ENCODE peak calls at places on chromosome 13, in five cellular contexts. One of them, this sample, is unnamed.

GRCh38 chr13:40568672-40569350 is 97.6 kb downstream of the FOXO1 start:
- DNase-seq in endodermal cell: no peak
- DNase-seq in CD8-positive, alpha-beta T cell: no peak
- DNase-seq in adrenal gland: no peak
- DNase-seq in uterus: no peak
- DNase-seq in this sample: no peak

GRCh38 chr13:94558721-94559120 is 37.2 kb downstream of the TGDS start:
- DNase-seq in endodermal cell: no peak
- DNase-seq in CD8-positive, alpha-beta T cell: no peak
- DNase-seq in adrenal gland: no peak
- DNase-seq in uterus: no peak
- DNase-seq in this sample: no peak

GRCh38 chr13:40288259-40288658 is 378.2 kb downstream of the FOXO1 start:
- DNase-seq in endodermal cell: no peak
- DNase-seq in CD8-positive, alpha-beta T cell: no peak
- DNase-seq in adrenal gland: no peak
- DNase-seq in uterus: no peak
- DNase-seq in this sample: no peak

GRCh38 chr13:109336730-109337129 is 449.7 kb downstream of the IRS2 start:
- DNase-seq in endodermal cell: no peak
- DNase-seq in CD8-positive, alpha-beta T cell: no peak
- DNase-seq in adrenal gland: no peak
- DNase-seq in uterus: no peak
- DNase-seq in this sample: no peak

GRCh38 chr13:113765241-113765910 is 6.3 kb downstream of the TMEM255B start:
- DNase-seq in endodermal cell: peak; percentile 41
- DNase-seq in CD8-positive, alpha-beta T cell: no peak
- DNase-seq in adrenal gland: no peak
- DNase-seq in uterus: no peak
- DNase-seq in this sample: no peak

GRCh38 chr13:111281751-111282311 is 38.6 kb upstream of the TEX29 start:
- DNase-seq in endodermal cell: no peak
- DNase-seq in CD8-positive, alpha-beta T cell: no peak
- DNase-seq in adrenal gland: no peak
- DNase-seq in uterus: no peak
- DNase-seq in this sample: no peak

GRCh38 chr13:33740134-33740538 is 77.8 kb upstream of the RFC3 start:
- DNase-seq in endodermal cell: no peak
- DNase-seq in CD8-positive, alpha-beta T cell: no peak
- DNase-seq in adrenal gland: no peak
- DNase-seq in uterus: no peak
- DNase-seq in this sample: no peak

GRCh38 chr13:97067342-97067895 is 73.1 kb upstream of the OXGR1 start:
- DNase-seq in endodermal cell: no peak
- DNase-seq in CD8-positive, alpha-beta T cell: no peak
- DNase-seq in adrenal gland: no peak
- DNase-seq in uterus: no peak
- DNase-seq in this sample: no peak

GRCh38 chr13:73936001-73936400 is 198.2 kb downstream of the KLF12 start:
- DNase-seq in endodermal cell: no peak
- DNase-seq in CD8-positive, alpha-beta T cell: no peak
- DNase-seq in adrenal gland: no peak
- DNase-seq in uterus: no peak
- DNase-seq in this sample: no peak

GRCh38 chr13:74258951-74259350 is 124.7 kb upstream of the KLF12 start:
- DNase-seq in endodermal cell: no peak
- DNase-seq in CD8-positive, alpha-beta T cell: no peak
- DNase-seq in adrenal gland: no peak
- DNase-seq in uterus: no peak
- DNase-seq in this sample: peak; percentile 9

GRCh38 chr13:23069571-23069970 is 111.2 kb upstream of the SGCG start:
- DNase-seq in endodermal cell: no peak
- DNase-seq in CD8-positive, alpha-beta T cell: no peak
- DNase-seq in adrenal gland: no peak
- DNase-seq in uterus: no peak
- DNase-seq in this sample: no peak

GRCh38 chr13:110006304-110006703 is 219.9 kb upstream of the IRS2 start:
- DNase-seq in endodermal cell: no peak
- DNase-seq in CD8-positive, alpha-beta T cell: no peak
- DNase-seq in adrenal gland: peak; percentile 20
- DNase-seq in uterus: peak; percentile 35
- DNase-seq in this sample: no peak

GRCh38 chr13:97855570-97855970 is 97.9 kb upstream of the IPO5 start:
- DNase-seq in endodermal cell: peak; percentile 65
- DNase-seq in CD8-positive, alpha-beta T cell: no peak
- DNase-seq in adrenal gland: peak; percentile 47
- DNase-seq in uterus: peak; percentile 36
- DNase-seq in this sample: peak; percentile 69

GRCh38 chr13:110819203-110820014 is 95.5 kb downstream of the ANKRD10 start:
- DNase-seq in endodermal cell: peak; percentile 96
- DNase-seq in CD8-positive, alpha-beta T cell: peak; percentile 67
- DNase-seq in adrenal gland: peak; percentile 83
- DNase-seq in uterus: peak; percentile 72
- DNase-seq in this sample: peak; percentile 90

GRCh38 chr13:65378484-65378883 is 1851.7 kb downstream of the PCDH9 start:
- DNase-seq in endodermal cell: no peak
- DNase-seq in CD8-positive, alpha-beta T cell: no peak
- DNase-seq in adrenal gland: no peak
- DNase-seq in uterus: no peak
- DNase-seq in this sample: no peak

GRCh38 chr13:42720858-42721219 is 60.5 kb upstream of the FAM216B start:
- DNase-seq in endodermal cell: no peak
- DNase-seq in CD8-positive, alpha-beta T cell: no peak
- DNase-seq in adrenal gland: no peak
- DNase-seq in uterus: no peak
- DNase-seq in this sample: no peak

GRCh38 chr13:104389722-104390121 is 1323.5 kb upstream of the SLC10A2 start:
- DNase-seq in endodermal cell: no peak
- DNase-seq in CD8-positive, alpha-beta T cell: no peak
- DNase-seq in adrenal gland: no peak
- DNase-seq in uterus: no peak
- DNase-seq in this sample: no peak

GRCh38 chr13:94595006-94595942 is 678 bp downstream of the TGDS start:
- DNase-seq in endodermal cell: peak; percentile 72
- DNase-seq in CD8-positive, alpha-beta T cell: peak; percentile 7
- DNase-seq in adrenal gland: peak; percentile 21
- DNase-seq in uterus: no peak
- DNase-seq in this sample: peak; percentile 43

DNA sequence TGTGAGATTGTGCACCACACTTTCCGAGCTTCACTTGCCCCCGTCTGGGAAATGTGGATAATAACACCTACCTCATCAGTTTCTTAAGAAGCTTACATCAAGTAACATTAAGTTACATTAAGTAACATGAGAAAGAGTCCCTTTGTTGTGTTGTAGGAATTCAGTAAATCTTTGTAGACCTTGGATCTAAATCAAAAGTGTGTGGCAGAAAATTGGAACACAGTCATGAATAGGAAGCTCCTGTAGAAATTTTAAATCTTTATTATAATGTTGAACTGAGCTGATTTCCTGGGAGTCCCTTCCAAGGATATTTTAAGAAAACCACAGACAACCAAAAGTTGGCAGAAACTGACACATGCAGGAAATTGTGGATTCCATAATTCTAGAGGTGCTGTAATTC is 5.7 kb upstream of the ENOX1 start:
- DNase-seq in endodermal cell: no peak
- DNase-seq in CD8-positive, alpha-beta T cell: no peak
- DNase-seq in adrenal gland: no peak
- DNase-seq in uterus: no peak
- DNase-seq in this sample: no peak
- TF ChIP-seq CTCF in endodermal cell: no peak
- TF ChIP-seq CTCF in CD8-positive, alpha-beta T cell: no peak
- TF ChIP-seq CTCF in adrenal gland: no peak
- TF ChIP-seq CTCF in uterus: no peak
- TF ChIP-seq CTCF in this sample: no peak

GRCh38 chr13:99322297-99323103 is 15.3 kb upstream of the GPR183 start:
- DNase-seq in endodermal cell: no peak
- DNase-seq in CD8-positive, alpha-beta T cell: no peak
- DNase-seq in adrenal gland: no peak
- DNase-seq in uterus: no peak
- DNase-seq in this sample: no peak
- H3K4me3 ChIP-seq in endodermal cell: no peak overlapping the region
- H3K4me3 ChIP-seq in CD8-positive, alpha-beta T cell: peak overlapping the region; percentile 6
- H3K4me3 ChIP-seq in adrenal gland: no peak overlapping the region
- H3K4me3 ChIP-seq in uterus: no peak overlapping the region
- H3K4me3 ChIP-seq in this sample: no peak overlapping the region

DNA sequence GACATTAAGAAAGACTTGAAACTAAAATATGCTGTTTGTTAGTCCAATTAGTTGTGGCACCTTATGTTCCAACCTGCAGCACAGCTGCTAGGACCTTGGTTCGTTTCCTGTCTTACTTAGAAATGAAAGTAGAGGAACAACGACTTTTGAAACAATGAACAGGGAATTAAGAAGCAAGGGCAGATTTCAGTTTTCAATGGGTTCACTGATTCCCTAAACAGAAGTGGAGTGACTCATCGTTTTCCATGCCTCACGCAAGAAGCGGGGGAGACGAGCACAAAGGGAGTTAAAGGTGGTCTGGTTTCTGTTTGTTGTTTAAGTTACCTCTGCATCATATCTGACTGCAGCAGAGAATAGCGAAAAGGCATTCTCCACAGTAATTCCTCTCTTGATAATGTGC is 44.8 kb downstream of the PHF11 start:
- DNase-seq in endodermal cell: no peak
- DNase-seq in CD8-positive, alpha-beta T cell: no peak
- DNase-seq in adrenal gland: no peak
- DNase-seq in uterus: peak; percentile 85
- DNase-seq in this sample: no peak
- H3K27ac ChIP-seq in endodermal cell: no peak overlapping the region
- H3K27ac ChIP-seq in CD8-positive, alpha-beta T cell: peak overlapping the region; percentile 46
- H3K27ac ChIP-seq in adrenal gland: peak overlapping the region; percentile 21
- H3K27ac ChIP-seq in uterus: peak overlapping the region; percentile 82
- H3K27ac ChIP-seq in this sample: no peak overlapping the region

GRCh38 chr13:51221108-51221507 is 1.1 kb upstream of the FAM124A start:
- DNase-seq in endodermal cell: peak; percentile 57
- DNase-seq in CD8-positive, alpha-beta T cell: no peak
- DNase-seq in adrenal gland: no peak
- DNase-seq in uterus: no peak
- DNase-seq in this sample: no peak

GRCh38 chr13:51220706-51221105 is 1.5 kb upstream of the FAM124A start:
- DNase-seq in endodermal cell: no peak
- DNase-seq in CD8-positive, alpha-beta T cell: no peak
- DNase-seq in adrenal gland: no peak
- DNase-seq in uterus: no peak
- DNase-seq in this sample: no peak

GRCh38 chr13:51221674-51222509 is at the start of gene FAM124A:
- DNase-seq in endodermal cell: peak; percentile 73
- DNase-seq in CD8-positive, alpha-beta T cell: peak; percentile 13
- DNase-seq in adrenal gland: peak; percentile 62
- DNase-seq in uterus: peak; percentile 26
- DNase-seq in this sample: peak; percentile 20

GRCh38 chr13:51223284-51224270 is 1.4 kb downstream of the FAM124A start:
- DNase-seq in endodermal cell: peak; percentile 73
- DNase-seq in CD8-positive, alpha-beta T cell: no peak
- DNase-seq in adrenal gland: no peak
- DNase-seq in uterus: peak; percentile 27
- DNase-seq in this sample: peak; percentile 50

DNA sequence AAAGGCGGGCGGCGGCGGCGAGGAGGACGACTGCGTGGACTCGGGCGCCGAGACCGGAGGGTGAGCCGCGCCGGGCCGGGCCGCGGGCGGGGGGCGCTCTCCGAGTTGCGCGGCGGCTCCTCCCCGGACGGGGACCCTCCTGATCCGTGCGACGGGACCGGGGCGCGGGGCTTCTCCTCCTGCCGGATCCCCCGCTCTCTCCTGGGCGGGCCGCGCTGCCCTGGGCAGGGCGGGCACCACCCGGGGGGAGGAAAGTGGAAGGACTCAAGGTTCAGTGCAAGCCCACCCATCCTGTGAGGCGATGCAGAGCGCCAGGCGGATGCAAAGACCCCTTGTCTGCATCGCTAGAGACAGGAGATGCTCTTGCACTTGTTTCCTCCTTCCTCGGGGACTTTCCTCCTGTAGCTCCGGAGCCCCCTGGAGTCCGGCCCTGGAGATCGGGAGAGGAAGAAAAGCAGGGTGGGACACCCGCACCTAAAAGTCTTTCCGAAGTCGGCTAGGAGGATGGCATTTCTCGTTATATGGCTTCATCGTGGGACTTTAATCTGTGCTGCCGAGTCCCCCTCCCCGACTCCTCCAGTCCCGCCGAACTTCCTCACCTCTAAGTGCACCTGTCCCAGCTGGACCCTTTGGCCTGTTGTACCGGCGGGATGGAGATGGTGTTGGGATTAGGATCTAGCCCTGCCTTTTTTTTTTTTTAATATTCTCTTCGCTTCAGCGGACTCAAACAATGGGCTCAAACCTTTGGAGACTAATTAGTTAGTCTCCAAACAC is 499 bp downstream of the FAM124A start:
- DNase-seq in endodermal cell: peak; percentile 82
- DNase-seq in CD8-positive, alpha-beta T cell: no peak
- DNase-seq in adrenal gland: no peak
- DNase-seq in uterus: no peak
- DNase-seq in this sample: peak; percentile 14
- TF ChIP-seq CTCF in endodermal cell: peak; percentile 39
- TF ChIP-seq CTCF in CD8-positive, alpha-beta T cell: no peak
- TF ChIP-seq CTCF in adrenal gland: peak; percentile 14
- TF ChIP-seq CTCF in uterus: no peak
- TF ChIP-seq CTCF in this sample: no peak

DNA sequence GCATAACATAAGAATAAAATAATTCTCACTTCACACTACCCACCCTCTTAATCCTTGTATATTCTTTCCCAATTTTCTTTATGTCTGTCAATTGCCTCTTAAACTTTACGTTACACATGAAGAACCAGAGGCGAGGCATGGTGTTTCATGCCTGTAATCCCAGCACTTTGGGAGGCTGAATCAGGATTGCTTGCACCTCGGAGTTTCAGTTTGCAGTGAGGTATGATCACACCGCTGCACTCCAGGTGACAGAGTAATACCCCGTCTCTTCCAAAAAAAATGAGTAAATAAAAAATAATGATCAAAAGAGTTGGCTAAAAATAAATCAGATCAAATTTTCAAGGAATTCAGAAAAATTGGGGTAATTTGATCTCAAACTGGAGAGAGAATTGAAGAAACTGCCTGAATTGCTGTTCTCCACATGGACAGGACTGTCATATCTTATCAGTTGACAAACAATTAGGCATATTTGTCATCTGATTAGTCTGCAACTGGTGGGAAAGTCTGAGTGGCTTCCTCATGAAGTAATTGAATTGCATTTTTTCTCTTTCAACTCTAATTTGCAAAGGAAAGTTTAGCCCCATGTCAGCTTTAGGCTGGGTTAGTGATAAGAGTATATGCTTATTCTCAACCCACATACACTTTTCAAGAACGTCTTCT is 302.9 kb downstream of the ITGBL1 start:
- DNase-seq in endodermal cell: no peak
- DNase-seq in CD8-positive, alpha-beta T cell: no peak
- DNase-seq in adrenal gland: no peak
- DNase-seq in uterus: no peak
- DNase-seq in this sample: no peak
- H3K4me3 ChIP-seq in endodermal cell: no peak overlapping the region
- H3K4me3 ChIP-seq in CD8-positive, alpha-beta T cell: no peak overlapping the region
- H3K4me3 ChIP-seq in adrenal gland: no peak overlapping the region
- H3K4me3 ChIP-seq in uterus: no peak overlapping the region
- H3K4me3 ChIP-seq in this sample: no peak overlapping the region

GRCh38 chr13:63287926-63288325 is 1872.3 kb upstream of the PCDH20 start:
- DNase-seq in endodermal cell: no peak
- DNase-seq in CD8-positive, alpha-beta T cell: no peak
- DNase-seq in adrenal gland: no peak
- DNase-seq in uterus: no peak
- DNase-seq in this sample: no peak
- H3K27ac ChIP-seq in endodermal cell: no peak overlapping the region
- H3K27ac ChIP-seq in CD8-positive, alpha-beta T cell: no peak overlapping the region
- H3K27ac ChIP-seq in adrenal gland: no peak overlapping the region
- H3K27ac ChIP-seq in uterus: no peak overlapping the region
- H3K27ac ChIP-seq in this sample: no peak overlapping the region

GRCh38 chr13:67366533-67366932 is 136.4 kb upstream of the PCDH9 start:
- DNase-seq in endodermal cell: no peak
- DNase-seq in CD8-positive, alpha-beta T cell: no peak
- DNase-seq in adrenal gland: no peak
- DNase-seq in uterus: no peak
- DNase-seq in this sample: no peak
- TF ChIP-seq CTCF in endodermal cell: peak; percentile 51
- TF ChIP-seq CTCF in CD8-positive, alpha-beta T cell: no peak
- TF ChIP-seq CTCF in adrenal gland: no peak
- TF ChIP-seq CTCF in uterus: no peak
- TF ChIP-seq CTCF in this sample: peak; percentile 3